ENCODE peak calls at places on chromosomes 6 and 20, in four cellular contexts. O is IMR-90, Z is keratinocyte, A is K562. M is an unnamed sample. For H3K9me1, the result is how much of the 10 kb centered on the place peaks cover.

GRCh38 chr6:88952065-88952704 is 11.2 kb downstream of the RNGTT start:
- DNase-seq in O (peak), A (no peak), Z (no peak), M (no peak)

GRCh38 chr20:19975901-19976300 is 41.3 kb upstream of the NAA20 start:
- DNase-seq in O (no peak), Z (no peak), A (no peak), M (no peak)

GRCh38 chr20:4014031-4014474 is 1.3 kb downstream of the RNF24 start:
- DNase-seq in Z (peak), A (peak), O (peak), M (peak)

GRCh38 chr6:41636803-41637178 is 1.5 kb upstream of the MDFI start:
- DNase-seq in O (no peak), A (no peak), Z (peak), M (peak)

GRCh38 chr6:15026832-15027231 is 219.0 kb upstream of the JARID2 start:
- DNase-seq in A (no peak), Z (no peak), O (peak), M (no peak)

GRCh38 chr6:131615275-131615674 is 12.8 kb downstream of the MED23 start:
- DNase-seq in A (no peak), Z (no peak), O (no peak), M (no peak)

GRCh38 chr6:18469486-18469885 is 82.3 kb downstream of the RNF144B start:
- DNase-seq in Z (no peak), O (no peak), A (no peak), M (no peak)

GRCh38 chr6:168183613-168183970 is 104.6 kb upstream of the FRMD1 start:
- DNase-seq in A (no peak), O (no peak), Z (no peak), M (no peak)

GRCh38 chr6:150499882-150500312 is 99.8 kb upstream of the PLEKHG1 start:
- DNase-seq in Z (no peak), A (no peak), O (no peak), M (no peak)

GRCh38 chr20:45363611-45364492 is 896 bp downstream of the SYS1 start:
- DNase-seq in Z (no peak), A (no peak), O (no peak), M (no peak)

GRCh38 chr6:40498148-40498547 is 89.0 kb downstream of the LRFN2 start:
- DNase-seq in Z (no peak), O (no peak), A (no peak), M (no peak)

GRCh38 chr20:34472246-34472925 is 43.8 kb upstream of the DYNLRB1 start:
- DNase-seq in O (peak), A (peak), Z (no peak), M (peak)

GRCh38 chr6:24332306-24332705 is 25.6 kb downstream of the DCDC2 start:
- DNase-seq in O (no peak), A (no peak), Z (peak), M (no peak)

GRCh38 chr20:24814556-24815195 is 134.4 kb upstream of the CST7 start:
- DNase-seq in O (no peak), A (no peak), Z (no peak), M (no peak)

GRCh38 chr6:23414204-23414501 is 711.9 kb upstream of the NRSN1 start:
- DNase-seq in Z (no peak), O (peak), A (no peak), M (peak)

GRCh38 chr6:130964808-130965604 is 98.0 kb downstream of the EPB41L2 start:
- DNase-seq in A (no peak), Z (no peak), O (no peak), M (no peak)

GRCh38 chr20:57440678-57441509 is 49.7 kb downstream of the RBM38 start:
- DNase-seq in A (no peak), O (peak), Z (no peak), M (no peak)

GRCh38 chr6:31958412-31958740 is 395 bp downstream of the NELFE start:
- DNase-seq in O (no peak), A (no peak), Z (no peak), M (no peak)

GRCh38 chr6:71190809-71191208 is 97.8 kb upstream of the OGFRL1 start:
- DNase-seq in A (no peak), Z (no peak), O (peak), M (peak)

GRCh38 chr6:96967957-96968871 is 43.7 kb downstream of the KLHL32 start:
- DNase-seq in A (no peak), O (no peak), Z (no peak), M (no peak)

GRCh38 chr6:118524686-118525085 is 23.4 kb upstream of the PLN start:
- DNase-seq in O (no peak), Z (no peak), A (no peak), M (no peak)

GRCh38 chr6:26019261-26019845 is 56.8 kb downstream of the TRIM38 start:
- DNase-seq in A (no peak), O (no peak), Z (no peak), M (no peak)

GRCh38 chr6:11389977-11390376 is 147.6 kb upstream of the TMEM170B start:
- DNase-seq in A (no peak), O (no peak), Z (no peak), M (peak)

GRCh38 chr20:15005300-15005986 is 668.0 kb upstream of the FLRT3 start:
- DNase-seq in A (no peak), Z (no peak), O (no peak), M (no peak)

GRCh38 chr6:67875877-67876383 is 759.2 kb upstream of the ADGRB3 start:
- DNase-seq in A (no peak), Z (no peak), O (no peak), M (no peak)

GRCh38 chr6:27168108-27168507 is 79.4 kb upstream of the PRSS16 start:
- DNase-seq in O (peak), Z (no peak), A (no peak), M (no peak)

GRCh38 chr20:23235173-23236027 is 115.2 kb upstream of the NXT1 start:
- DNase-seq in O (peak), Z (no peak), A (peak), M (peak)

GRCh38 chr6:48733581-48733980 is 622.6 kb upstream of the PTCHD4 start:
- DNase-seq in Z (no peak), O (peak), A (no peak), M (no peak)

GRCh38 chr6:15608406-15608805 is 54.4 kb downstream of the DTNBP1 start:
- DNase-seq in O (peak), A (no peak), Z (peak), M (peak)

GRCh38 chr6:82030761-82031160 is 216.8 kb downstream of the IBTK start:
- DNase-seq in Z (no peak), A (no peak), O (no peak), M (peak)

DNA sequence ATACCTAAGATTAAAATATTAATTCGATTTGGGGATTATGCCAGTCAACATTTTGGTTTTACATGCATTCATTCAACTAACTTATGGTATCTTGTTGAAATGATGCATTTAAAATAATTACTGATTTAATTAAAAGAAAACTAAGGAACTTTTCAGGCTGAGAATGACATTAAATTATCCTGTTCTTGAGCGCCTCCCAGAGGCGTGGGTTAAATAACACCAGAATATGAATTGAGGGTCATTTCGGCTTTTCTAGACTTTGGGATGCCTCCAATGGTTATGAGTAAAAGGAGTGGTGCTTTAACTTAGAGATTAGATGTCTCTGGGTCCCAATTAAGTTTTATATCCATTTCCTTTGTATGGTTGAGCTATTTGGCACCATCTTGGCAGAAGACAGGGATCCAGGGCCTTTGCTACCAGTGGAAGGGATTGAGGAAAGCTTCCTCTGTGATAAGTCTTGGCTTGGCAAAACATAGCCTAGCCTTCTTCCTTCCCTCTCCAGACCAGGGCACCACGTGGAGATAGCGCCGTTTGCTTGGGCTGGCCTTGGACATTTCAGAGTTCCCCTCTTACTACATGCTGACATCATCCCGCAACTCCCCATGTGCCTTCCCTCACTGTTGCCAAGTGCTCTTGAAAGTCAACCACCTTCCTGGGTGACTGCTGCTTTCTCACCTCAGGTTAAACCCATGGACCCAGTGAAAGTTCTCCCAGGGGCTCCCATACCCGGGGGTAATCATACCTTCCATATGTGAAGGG is 28.7 kb downstream of the GNAS start:
- DNase-seq in O (no peak), A (no peak), Z (no peak), M (no peak)
- H3K9me1 ChIP-seq in O (under half), A (under half), Z (under half), M (under half)

GRCh38 chr20:2751868-2752630 is 48.4 kb downstream of the CPXM1 start:
- DNase-seq in O (no peak), Z (no peak), A (peak), M (no peak)

GRCh38 chr20:2749951-2750342 is 50.5 kb downstream of the CPXM1 start:
- DNase-seq in A (no peak), Z (no peak), O (no peak), M (no peak)

GRCh38 chr20:2749343-2749950 is 51.0 kb downstream of the CPXM1 start:
- DNase-seq in O (no peak), A (no peak), Z (no peak), M (no peak)

GRCh38 chr20:2751347-2751867 is 49.0 kb downstream of the CPXM1 start:
- DNase-seq in Z (no peak), A (no peak), O (no peak), M (no peak)

GRCh38 chr20:2750343-2751251 is 49.8 kb downstream of the CPXM1 start:
- DNase-seq in A (peak), Z (no peak), O (peak), M (peak)
- H2AFZ ChIP-seq in A (peak), Z (no peak), O (peak), M (no peak)

DNA sequence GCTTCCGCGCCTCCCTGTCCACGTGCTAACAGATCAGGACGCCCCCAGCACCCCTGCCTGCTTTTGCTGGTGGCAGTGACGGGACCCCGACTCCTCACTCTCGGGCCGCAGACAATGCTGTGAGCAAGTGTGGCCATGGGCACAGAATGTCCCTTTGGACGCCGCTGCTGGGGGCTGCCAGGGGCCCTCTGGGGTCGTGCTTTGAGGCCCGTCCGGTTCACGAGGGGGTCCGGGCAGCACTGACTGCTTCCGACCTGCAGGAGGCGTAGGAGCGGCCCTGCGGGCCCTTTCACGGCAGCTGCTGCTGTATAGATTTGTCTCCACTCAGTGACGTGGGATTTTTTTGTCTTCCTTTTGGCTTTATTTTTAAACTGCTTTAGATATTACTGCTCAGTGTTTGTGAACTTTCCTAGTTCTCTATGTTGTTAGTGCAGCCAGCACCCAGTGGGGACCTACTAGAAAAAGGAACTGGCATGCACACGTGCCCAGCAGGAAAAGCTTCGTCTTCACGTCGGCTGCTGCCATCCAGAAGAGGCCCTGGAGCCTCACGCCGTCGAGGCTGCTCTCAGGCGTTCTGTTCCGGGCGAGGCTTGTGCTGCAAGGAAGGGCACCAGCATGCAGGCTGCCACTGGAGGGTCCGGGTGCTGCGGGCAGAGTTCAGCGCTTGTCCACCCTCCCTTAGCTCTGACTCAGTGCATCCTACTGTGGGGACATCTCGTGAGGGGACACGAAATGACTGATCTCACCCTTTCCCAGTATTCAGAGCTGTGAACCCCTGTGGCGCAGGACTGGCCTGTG is 21.7 kb downstream of the UCKL1 start:
- DNase-seq in O (no peak), Z (no peak), A (no peak), M (no peak)
- H3K27ac ChIP-seq in O (no peak), Z (no peak), A (no peak), M (no peak)

GRCh38 chr6:113489946-113490345 is 367.2 kb upstream of the MARCKS start:
- DNase-seq in O (no peak), A (no peak), Z (no peak), M (peak)

GRCh38 chr6:113495521-113495920 is 361.6 kb upstream of the MARCKS start:
- DNase-seq in O (peak), A (no peak), Z (peak), M (peak)

GRCh38 chr6:113496157-113496556 is 361.0 kb upstream of the MARCKS start:
- DNase-seq in A (no peak), Z (no peak), O (no peak), M (peak)

GRCh38 chr6:113490356-113490755 is 366.8 kb upstream of the MARCKS start:
- DNase-seq in Z (no peak), O (no peak), A (no peak), M (no peak)

DNA sequence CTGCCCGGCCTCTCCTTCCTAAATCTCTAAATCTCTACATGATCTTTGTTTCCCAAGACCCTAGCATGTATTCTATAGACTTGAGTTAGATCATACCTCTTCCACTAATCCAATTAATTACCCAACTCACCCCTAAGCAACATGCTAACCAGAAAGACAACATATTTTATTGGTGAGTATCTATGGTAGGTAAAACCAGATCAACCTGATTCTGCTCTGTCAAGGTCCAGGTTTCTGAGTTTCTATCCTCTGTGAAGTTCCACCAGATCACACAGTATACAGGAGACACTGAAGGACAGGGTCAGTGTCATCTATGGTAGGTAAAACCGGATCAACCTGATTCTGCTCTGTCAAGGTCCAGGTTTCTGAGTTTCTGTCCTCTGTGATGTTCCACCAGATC is 363.2 kb upstream of the MARCKS start:
- DNase-seq in A (no peak), Z (no peak), O (no peak), M (no peak)
- H3K9me1 ChIP-seq in A (under half), Z (under half), O (under half), M (under half)

GRCh38 chr20:47479093-47479492 is 22.6 kb upstream of the NCOA3 start:
- DNase-seq in A (no peak), O (no peak), Z (no peak), M (no peak)

GRCh38 chr20:47481330-47482216 is 20.1 kb upstream of the NCOA3 start:
- DNase-seq in A (no peak), O (no peak), Z (no peak), M (no peak)

GRCh38 chr20:47480705-47481104 is 21.0 kb upstream of the NCOA3 start:
- DNase-seq in A (no peak), Z (no peak), O (no peak), M (no peak)

GRCh38 chr20:47480239-47480638 is 21.4 kb upstream of the NCOA3 start:
- DNase-seq in Z (no peak), O (no peak), A (no peak), M (no peak)

GRCh38 chr20:47479506-47479905 is 22.2 kb upstream of the NCOA3 start:
- DNase-seq in Z (no peak), A (no peak), O (no peak), M (peak)
- H2AFZ ChIP-seq in Z (peak), A (peak), O (no peak), M (no peak)

GRCh38 chr6:158626360-158627167 is 18.0 kb downstream of the DYNLT1 start:
- DNase-seq in A (no peak), Z (no peak), O (no peak), M (no peak)
- H3K27ac ChIP-seq in A (no peak), Z (no peak), O (no peak), M (no peak)

GRCh38 chr6:63713332-63713731 is 77.7 kb downstream of the PHF3 start:
- DNase-seq in A (no peak), Z (no peak), O (no peak), M (no peak)

GRCh38 chr6:63721181-63721580 is 85.6 kb downstream of the PHF3 start:
- DNase-seq in O (no peak), Z (no peak), A (no peak), M (no peak)

GRCh38 chr6:63714091-63714490 is 78.5 kb downstream of the PHF3 start:
- DNase-seq in Z (no peak), A (no peak), O (no peak), M (no peak)

DNA sequence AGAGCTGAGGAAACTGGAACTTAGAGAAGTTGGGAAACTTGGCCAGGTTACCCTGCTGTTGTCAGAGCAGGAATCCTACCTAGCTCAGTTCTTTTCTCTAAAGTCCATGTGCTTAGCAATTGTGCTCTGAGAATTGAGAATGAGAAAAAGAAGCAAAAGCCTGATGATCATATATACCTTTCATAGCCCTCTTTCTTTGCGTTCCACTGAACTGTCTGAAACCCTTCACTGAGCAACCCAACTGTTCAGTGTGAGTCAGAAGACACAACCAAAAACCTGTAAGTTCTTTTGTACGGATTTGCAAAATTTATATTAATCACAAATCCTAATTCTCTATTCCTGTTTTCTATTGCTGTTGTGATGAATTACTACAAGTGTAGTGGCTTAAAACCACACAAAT is 80.6 kb downstream of the PHF3 start:
- DNase-seq in Z (no peak), O (no peak), A (no peak), M (no peak)
- H3K9me1 ChIP-seq in Z (under half), O (under half), A (under half), M (under half)

GRCh38 chr20:12057778-12058177 is 140.1 kb downstream of the BTBD3 start:
- DNase-seq in A (no peak), Z (no peak), O (no peak), M (no peak)

GRCh38 chr20:12054556-12054955 is 136.9 kb downstream of the BTBD3 start:
- DNase-seq in Z (no peak), O (no peak), A (no peak), M (peak)

GRCh38 chr20:12053348-12053747 is 135.7 kb downstream of the BTBD3 start:
- DNase-seq in A (no peak), O (peak), Z (peak), M (peak)

GRCh38 chr20:12058201-12058600 is 140.5 kb downstream of the BTBD3 start:
- DNase-seq in O (no peak), A (no peak), Z (no peak), M (no peak)

DNA sequence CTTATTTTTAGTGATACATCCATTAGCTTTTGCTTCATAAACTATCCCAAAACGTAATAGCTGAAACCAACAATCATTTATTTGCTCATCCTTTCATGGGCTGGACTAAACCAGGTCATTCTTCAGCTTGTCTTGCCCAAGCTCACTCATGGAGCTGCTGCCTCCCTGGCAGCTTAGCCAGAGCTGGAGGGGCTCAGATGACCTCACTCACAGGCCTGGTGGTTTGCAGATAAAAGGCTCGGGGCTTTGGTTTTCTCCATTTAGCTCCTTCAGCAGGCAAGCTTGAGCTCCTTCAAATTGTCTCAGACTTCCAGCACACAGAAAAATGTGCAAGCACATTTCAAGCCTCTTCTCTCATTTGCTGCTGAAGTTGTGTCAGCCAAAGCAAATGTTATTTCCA is 139.1 kb downstream of the BTBD3 start:
- DNase-seq in Z (no peak), O (no peak), A (no peak), M (no peak)
- H2AFZ ChIP-seq in Z (no peak), O (no peak), A (no peak), M (no peak)

GRCh38 chr6:7166410-7167293 is 58.9 kb downstream of the RREB1 start:
- DNase-seq in O (peak), Z (no peak), A (peak), M (no peak)
- H3K27ac ChIP-seq in O (peak), Z (no peak), A (peak), M (no peak)